ENCODE peak calls at places on chromosomes 4 and X, in nine cellular contexts. U is GM23248, H is HCT116, P is mesenchymal stem cell, I is astrocyte, S is SK-N-SH, J is IMR-90, Y is MM.1S, B is PC-3. E is an unnamed sample.

GRCh38 chr4:8768357-8768999 is 103.2 kb downstream of the HMX1 start:
- DNase-seq in P (no peak), I (no peak), H (no peak), B (no peak), U (no peak), Y (no peak), S (peak), J (no peak), E (no peak)

GRCh38 chrX:112819013-112819635 is 21.5 kb downstream of the AMOT start:
- DNase-seq in P (peak), H (no peak), J (peak), I (peak), U (peak), B (no peak), Y (no peak), S (no peak), E (no peak)

GRCh38 chrX:110588164-110588563 is 207.5 kb downstream of the CHRDL1 start:
- DNase-seq in P (no peak), H (no peak), S (no peak), B (no peak), Y (no peak), U (no peak), I (no peak), J (no peak), E (no peak)

GRCh38 chrX:133538148-133538547 is 122.9 kb upstream of the GPC4 start:
- DNase-seq in U (no peak), B (no peak), S (no peak), P (no peak), Y (peak), H (no peak), I (no peak), J (no peak), E (no peak)

GRCh38 chr4:5892321-5893012 is 419 bp downstream of the CRMP1 start:
- DNase-seq in B (no peak), S (peak), P (no peak), Y (no peak), I (no peak), H (no peak), U (no peak), J (no peak), E (no peak)

GRCh38 chr4:123349401-123350190 is 47.0 kb upstream of the SPRY1 start:
- DNase-seq in S (no peak), B (no peak), P (no peak), U (no peak), Y (no peak), J (no peak), H (no peak), I (peak), E (peak)

GRCh38 chrX:111284615-111285294 is 14.5 kb upstream of the CAPN6 start:
- DNase-seq in H (no peak), U (no peak), Y (no peak), J (no peak), S (no peak), B (no peak), P (no peak), I (no peak), E (no peak)

GRCh38 chr4:84498203-84499026 is 677 bp downstream of the NKX6-1 start:
- DNase-seq in S (peak), Y (peak), B (peak), U (peak), J (peak), P (peak), I (peak), H (peak), E (no peak)

GRCh38 chr4:41106081-41106480 is 108.3 kb downstream of the APBB2 start:
- DNase-seq in H (no peak), I (no peak), U (peak), Y (no peak), B (no peak), J (no peak), P (no peak), S (no peak), E (no peak)

GRCh38 chrX:73849054-73849453 is 286.1 kb downstream of the CHIC1 start:
- DNase-seq in S (no peak), U (no peak), J (no peak), I (no peak), H (no peak), P (no peak), B (no peak), Y (no peak), E (no peak)

GRCh38 chr4:105637409-105638258 is 70.9 kb downstream of the INTS12 start:
- DNase-seq in U (peak), J (peak), Y (peak), I (peak), B (no peak), H (no peak), P (peak), S (peak), E (peak)

GRCh38 chr4:105631818-105632400 is 76.6 kb downstream of the INTS12 start:
- DNase-seq in S (no peak), I (no peak), H (no peak), J (no peak), B (peak), P (peak), Y (peak), U (peak), E (no peak)

GRCh38 chr4:105632599-105632998 is 75.9 kb downstream of the INTS12 start:
- DNase-seq in J (no peak), I (no peak), H (no peak), B (no peak), U (no peak), P (no peak), S (no peak), Y (peak), E (no peak)

GRCh38 chr4:105633241-105633640 is 75.2 kb downstream of the INTS12 start:
- DNase-seq in H (no peak), I (no peak), U (no peak), J (no peak), Y (no peak), P (no peak), B (peak), S (no peak), E (no peak)

DNA sequence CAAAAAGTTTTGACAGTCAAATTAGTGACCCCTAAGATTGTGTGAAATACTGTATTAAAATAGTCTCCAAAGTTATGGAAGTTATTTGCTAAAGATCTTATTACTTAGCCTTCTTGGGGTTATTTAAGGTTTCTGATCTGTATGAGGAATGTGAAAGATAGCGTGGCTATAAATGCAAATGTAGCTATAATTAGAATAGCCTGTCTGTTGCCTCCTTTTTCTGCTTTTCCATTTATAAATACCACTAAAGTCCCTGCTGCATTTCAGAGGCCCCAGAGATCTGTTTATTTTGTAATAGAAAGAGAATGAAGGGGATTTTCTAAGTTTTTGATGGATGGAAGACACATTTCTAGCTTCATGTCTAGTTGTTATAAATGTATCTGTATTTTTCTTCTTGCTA is 74.1 kb downstream of the INTS12 start:
- DNase-seq in P (peak), J (no peak), H (no peak), B (no peak), S (no peak), Y (peak), U (no peak), I (no peak), E (no peak)
- H2AFZ ChIP-seq in P (no peak), J (no peak), H (no peak), B (no peak), S (peak), Y (no peak), U (no peak), I (no peak), E (no peak)

DNA sequence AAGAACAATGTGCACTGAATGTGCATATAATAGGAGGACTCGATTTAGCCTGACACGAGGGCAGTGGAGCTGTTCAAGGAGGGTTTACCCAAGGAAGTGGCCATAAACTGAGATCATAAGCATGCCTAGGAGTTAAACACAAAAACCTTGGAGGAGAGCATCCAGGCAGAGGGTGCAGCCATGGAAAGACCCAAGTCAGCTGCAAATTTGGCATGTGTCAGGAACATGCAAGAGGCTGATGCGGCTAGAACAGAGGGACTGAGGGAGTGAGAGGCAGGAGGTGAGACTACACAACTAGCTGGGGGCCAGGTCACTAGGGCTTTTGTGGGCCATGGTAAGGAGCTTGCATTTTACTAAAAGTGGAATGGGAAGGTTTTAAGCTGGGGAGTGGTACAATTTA is 55.6 kb downstream of the PRPS1 start:
- DNase-seq in H (no peak), P (no peak), S (no peak), J (no peak), Y (no peak), U (no peak), B (no peak), I (no peak), E (no peak)
- H2AFZ ChIP-seq in H (no peak), P (no peak), S (no peak), J (no peak), Y (no peak), U (no peak), B (no peak), I (no peak), E (no peak)

GRCh38 chr4:158670975-158671664 is 567 bp downstream of the C4orf46 start:
- DNase-seq in Y (peak), S (peak), I (peak), H (peak), P (peak), U (peak), B (peak), J (peak), E (peak)

GRCh38 chr4:158669310-158669709 is 2.4 kb downstream of the C4orf46 start:
- DNase-seq in S (no peak), U (no peak), J (no peak), H (no peak), B (no peak), P (no peak), I (no peak), Y (no peak), E (no peak)

GRCh38 chr4:158671665-158671914 is at the start of gene C4orf46:
- DNase-seq in P (no peak), B (peak), S (no peak), U (no peak), J (no peak), H (no peak), I (no peak), Y (no peak), E (no peak)

GRCh38 chr4:158673633-158674032 is 1.5 kb downstream of the ETFDH start:
- DNase-seq in S (no peak), H (no peak), I (no peak), J (no peak), P (no peak), B (no peak), U (no peak), Y (no peak), E (no peak)

GRCh38 chr4:158671915-158672806 is at the start of gene ETFDH:
- DNase-seq in I (peak), J (peak), U (peak), P (peak), Y (peak), B (peak), S (peak), H (peak), E (peak)
- H2AFZ ChIP-seq in I (peak), J (peak), U (peak), P (peak), Y (peak), B (peak), S (peak), H (peak), E (peak)

GRCh38 chrX:120309873-120310730 is 1.2 kb downstream of the TMEM255A start:
- DNase-seq in S (peak), I (peak), P (no peak), Y (peak), U (peak), H (no peak), J (no peak), B (peak), E (no peak)

GRCh38 chrX:120308959-120309872 is 2.0 kb downstream of the TMEM255A start:
- DNase-seq in B (peak), J (peak), Y (peak), I (peak), S (peak), H (peak), U (peak), P (peak), E (no peak)

GRCh38 chrX:120311632-120312000 is 355 bp upstream of the TMEM255A start:
- DNase-seq in Y (no peak), S (no peak), B (no peak), U (no peak), H (no peak), I (peak), P (no peak), J (no peak), E (no peak)

GRCh38 chrX:120308558-120308957 is 2.7 kb downstream of the TMEM255A start:
- DNase-seq in U (no peak), P (no peak), S (no peak), H (no peak), I (no peak), Y (no peak), J (no peak), B (no peak), E (no peak)

GRCh38 chrX:120310861-120311631 is at the start of gene TMEM255A:
- DNase-seq in H (no peak), P (no peak), S (peak), B (no peak), J (no peak), U (peak), Y (peak), I (no peak), E (no peak)
- H2AFZ ChIP-seq in H (no peak), P (no peak), S (no peak), B (peak), J (peak), U (no peak), Y (peak), I (peak), E (no peak)